ENCODE peak calls at places on chromosomes 13 and 19, in four cellular contexts. One of them, this sample, is unnamed.

GRCh38 chr19:28710278-28710677 is 502.7 kb downstream of the UQCRFS1 start:
- DNase-seq in HepG2: peak
- DNase-seq in GM12878: peak
- DNase-seq in K562: peak
- DNase-seq in this sample: peak

GRCh38 chr19:5539431-5539833 is 28.3 kb downstream of the TINCR start:
- DNase-seq in HepG2: no peak
- DNase-seq in K562: no peak
- DNase-seq in GM12878: no peak
- DNase-seq in this sample: no peak

GRCh38 chr13:40812724-40813445 is 23.5 kb downstream of the SLC25A15 start:
- DNase-seq in GM12878: no peak
- DNase-seq in K562: no peak
- DNase-seq in HepG2: no peak
- DNase-seq in this sample: no peak

GRCh38 chr19:45592366-45592765 is 7.8 kb upstream of the OPA3 start:
- DNase-seq in GM12878: no peak
- DNase-seq in HepG2: no peak
- DNase-seq in K562: no peak
- DNase-seq in this sample: no peak

GRCh38 chr13:44199627-44200207 is 173.9 kb upstream of the SERP2 start:
- DNase-seq in GM12878: no peak
- DNase-seq in K562: no peak
- DNase-seq in HepG2: no peak
- DNase-seq in this sample: no peak

GRCh38 chr19:46372901-46373572 is 26.1 kb downstream of the PPP5C start:
- DNase-seq in HepG2: no peak
- DNase-seq in GM12878: no peak
- DNase-seq in K562: no peak
- DNase-seq in this sample: no peak

GRCh38 chr13:27258637-27259377 is 7.4 kb downstream of the RPL21 start:
- DNase-seq in GM12878: no peak
- DNase-seq in HepG2: no peak
- DNase-seq in K562: no peak
- DNase-seq in this sample: no peak

GRCh38 chr19:45637890-45638667 is 1.1 kb downstream of the EML2 start:
- DNase-seq in K562: peak
- DNase-seq in HepG2: no peak
- DNase-seq in GM12878: no peak
- DNase-seq in this sample: no peak

GRCh38 chr19:46000497-46001246 is 5.4 kb downstream of the CCDC61 start:
- DNase-seq in GM12878: no peak
- DNase-seq in K562: peak
- DNase-seq in HepG2: no peak
- DNase-seq in this sample: peak

GRCh38 chr19:39264306-39265290 is 3.6 kb upstream of the IFNL2 start:
- DNase-seq in HepG2: no peak
- DNase-seq in GM12878: no peak
- DNase-seq in K562: no peak
- DNase-seq in this sample: no peak

GRCh38 chr13:76994281-76994680 is 2.4 kb downstream of the CLN5 start:
- DNase-seq in HepG2: no peak
- DNase-seq in GM12878: no peak
- DNase-seq in K562: no peak
- DNase-seq in this sample: no peak

GRCh38 chr13:84263354-84264069 is 381.2 kb upstream of the SLITRK1 start:
- DNase-seq in HepG2: no peak
- DNase-seq in K562: no peak
- DNase-seq in GM12878: peak
- DNase-seq in this sample: no peak

GRCh38 chr13:73754727-73755292 is 379.4 kb downstream of the KLF12 start:
- DNase-seq in HepG2: peak
- DNase-seq in GM12878: no peak
- DNase-seq in K562: peak
- DNase-seq in this sample: peak

GRCh38 chr19:35975608-35976214 is 19.3 kb upstream of the SDHAF1 start:
- DNase-seq in GM12878: no peak
- DNase-seq in K562: peak
- DNase-seq in HepG2: no peak
- DNase-seq in this sample: peak

GRCh38 chr13:69565334-69565733 is 542.3 kb upstream of the ATXN8OS start:
- DNase-seq in K562: peak
- DNase-seq in GM12878: peak
- DNase-seq in HepG2: peak
- DNase-seq in this sample: peak

DNA sequence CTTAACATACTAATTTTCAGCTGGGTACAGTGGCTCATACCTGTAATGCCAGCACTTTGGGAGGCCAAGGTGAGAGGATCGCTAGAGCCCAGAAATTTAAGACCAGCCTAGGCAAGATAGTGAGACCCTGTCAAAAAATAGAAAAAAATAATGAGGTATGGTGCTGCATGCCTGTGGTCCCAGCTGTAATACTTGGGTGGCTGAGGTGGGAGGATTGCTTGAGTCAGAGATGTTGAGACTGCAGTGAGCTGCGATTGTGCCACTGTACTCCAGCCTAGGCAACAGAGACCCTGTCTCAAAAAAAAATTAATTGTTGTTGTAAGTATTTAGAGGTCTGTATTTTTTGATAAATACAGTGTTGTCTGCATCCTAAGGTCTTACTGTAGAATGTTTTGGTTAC is 66.8 kb downstream of the FNDC3A start:
- DNase-seq in K562: no peak
- DNase-seq in GM12878: no peak
- DNase-seq in HepG2: no peak
- DNase-seq in this sample: no peak
- TF ChIP-seq FOXK2 in K562: no peak
- TF ChIP-seq FOXK2 in GM12878: no peak
- TF ChIP-seq FOXK2 in HepG2: no peak
- TF ChIP-seq FOXK2 in this sample: no peak

DNA sequence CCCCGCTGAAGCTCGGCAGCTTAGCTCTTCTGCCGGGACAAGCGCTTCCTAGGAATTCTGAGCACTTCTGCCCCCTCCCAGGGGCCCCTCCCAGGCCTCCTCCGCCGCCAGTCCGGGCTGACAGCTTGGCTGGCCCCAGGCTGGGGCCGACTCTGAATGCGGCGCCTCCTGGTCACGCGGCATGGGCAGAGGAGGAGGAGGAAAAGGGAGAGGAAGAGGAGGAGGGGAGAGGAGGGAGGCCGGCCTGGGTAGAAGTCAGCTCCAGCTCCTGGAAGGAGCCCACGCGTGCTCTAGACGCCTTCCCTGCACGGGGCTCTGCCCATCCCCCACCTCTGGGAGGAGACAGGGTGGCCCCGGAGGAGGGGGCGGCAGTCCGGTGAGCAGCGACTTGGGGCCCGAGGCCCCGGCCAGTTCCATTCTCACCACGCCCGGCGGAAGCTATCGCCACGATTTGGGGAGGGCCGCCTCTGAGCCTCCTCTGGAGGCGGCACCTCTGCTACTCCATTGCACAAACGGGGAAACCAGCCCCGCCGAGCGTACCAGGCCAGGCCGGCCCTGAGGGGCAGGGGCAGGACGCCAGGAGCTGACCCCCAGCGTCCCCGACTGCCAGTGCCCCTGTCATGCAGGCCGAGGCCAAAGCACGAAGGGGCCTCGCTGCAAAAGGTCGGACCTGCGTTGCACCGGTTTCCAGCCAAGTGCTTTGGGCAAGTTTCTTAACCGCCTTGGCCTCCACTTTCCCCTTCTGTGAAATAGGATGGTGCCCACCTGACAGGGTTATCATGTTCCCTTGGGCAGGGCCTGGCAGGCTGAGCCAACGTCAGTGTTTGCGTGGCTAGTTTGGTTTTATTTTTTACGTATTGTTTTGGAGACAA is 31.6 kb downstream of the CCNE1 start:
- DNase-seq in HepG2: no peak
- DNase-seq in GM12878: no peak
- DNase-seq in K562: peak
- DNase-seq in this sample: no peak
- TF ChIP-seq FOXM1 in HepG2: no peak
- TF ChIP-seq FOXM1 in GM12878: no peak
- TF ChIP-seq FOXM1 in K562: no peak
- TF ChIP-seq FOXM1 in this sample: no peak

DNA sequence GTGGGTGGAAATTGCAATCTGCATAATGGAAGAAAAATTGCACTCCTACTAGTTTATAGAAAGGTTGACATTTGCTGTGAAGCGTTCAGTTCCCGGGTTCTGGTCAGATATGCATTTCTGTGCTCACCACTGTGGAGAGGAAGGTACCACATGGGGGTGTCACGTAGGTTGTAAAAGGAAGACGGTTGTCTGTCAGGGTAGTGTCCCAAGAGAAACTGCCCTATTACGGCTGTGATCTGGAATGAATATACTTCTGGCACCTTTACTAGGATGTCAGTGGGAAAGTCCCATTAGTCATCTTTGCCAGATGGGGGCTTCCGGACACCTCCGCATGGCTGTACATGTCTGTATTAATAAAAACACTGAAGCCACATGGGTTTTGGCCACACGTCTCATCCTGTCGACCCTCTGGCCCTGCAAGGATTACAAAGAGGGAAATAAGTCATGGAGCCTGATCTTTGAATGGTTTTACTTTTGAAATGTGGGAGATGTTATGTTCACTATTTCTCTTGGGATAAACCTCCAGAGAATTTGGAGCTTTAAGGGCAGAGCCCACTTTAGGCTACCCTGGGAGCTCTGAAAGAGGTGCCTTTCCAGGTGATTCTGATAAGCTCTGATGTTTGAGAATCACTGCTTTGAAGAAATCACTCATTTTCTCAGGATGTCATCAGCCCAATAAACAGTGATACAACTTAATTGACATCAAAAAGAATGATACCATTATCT is 133.9 kb downstream of the AKAP11 start:
- DNase-seq in HepG2: no peak
- DNase-seq in GM12878: peak
- DNase-seq in K562: no peak
- DNase-seq in this sample: no peak
- TF ChIP-seq SP1 in HepG2: no peak
- TF ChIP-seq SP1 in GM12878: peak
- TF ChIP-seq SP1 in K562: no peak
- TF ChIP-seq SP1 in this sample: no peak

GRCh38 chr19:54430306-54431254 is 15.3 kb downstream of the TTYH1 start:
- DNase-seq in HepG2: no peak
- DNase-seq in K562: peak
- DNase-seq in GM12878: no peak
- DNase-seq in this sample: peak
- TF ChIP-seq FOXK2 in HepG2: no peak
- TF ChIP-seq FOXK2 in K562: no peak
- TF ChIP-seq FOXK2 in GM12878: no peak
- TF ChIP-seq FOXK2 in this sample: no peak

DNA sequence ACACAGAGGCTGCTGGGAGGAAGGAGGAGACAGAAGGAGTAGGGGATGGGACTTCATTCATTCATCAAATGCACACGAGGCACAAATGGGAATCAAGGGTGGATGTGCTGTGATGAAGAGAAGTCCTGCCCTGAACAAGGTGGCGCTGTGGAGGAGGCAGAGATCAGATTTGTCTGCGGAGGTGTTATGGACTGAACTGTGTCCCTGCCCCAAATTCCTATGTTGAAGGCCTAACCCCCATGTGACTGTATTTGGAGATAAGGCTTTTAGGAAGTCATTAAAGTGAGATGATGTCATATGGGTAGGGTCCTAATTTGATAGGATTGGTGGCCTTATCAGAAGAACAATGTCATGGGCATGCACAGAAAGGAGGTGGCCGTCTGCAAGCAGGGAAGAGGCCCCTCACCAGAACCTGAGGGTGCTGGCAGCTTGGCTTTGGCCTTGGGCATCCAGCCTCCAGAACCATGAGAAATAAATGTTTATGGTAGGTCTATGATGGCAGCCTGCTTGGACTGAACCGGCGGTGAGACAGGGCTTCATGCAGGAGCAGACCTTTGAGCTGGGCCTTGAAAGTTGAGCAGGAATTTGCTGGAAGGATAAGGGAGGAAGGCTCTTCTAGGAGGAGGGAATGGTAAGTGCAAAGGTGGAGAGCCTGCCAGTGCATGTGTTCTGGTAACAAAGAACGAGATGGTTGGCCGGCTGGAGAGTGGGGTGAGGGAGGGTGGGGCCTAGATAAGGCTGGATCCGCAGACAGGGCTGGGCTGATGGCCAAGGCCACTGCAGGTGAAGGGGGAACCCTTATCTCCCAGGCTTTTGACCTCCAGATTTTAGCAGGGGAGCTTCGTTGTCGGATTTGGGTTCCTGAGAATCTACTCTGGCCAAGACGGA is 2.7 kb upstream of the CEBPA start:
- DNase-seq in K562: peak
- DNase-seq in GM12878: no peak
- DNase-seq in HepG2: peak
- DNase-seq in this sample: peak
- TF ChIP-seq FOXM1 in K562: no peak
- TF ChIP-seq FOXM1 in GM12878: no peak
- TF ChIP-seq FOXM1 in HepG2: no peak
- TF ChIP-seq FOXM1 in this sample: no peak

GRCh38 chr13:57624565-57625435 is 6.7 kb upstream of the PCDH17 start:
- DNase-seq in HepG2: peak
- DNase-seq in GM12878: no peak
- DNase-seq in K562: peak
- DNase-seq in this sample: peak
- TF ChIP-seq SP1 in HepG2: no peak
- TF ChIP-seq SP1 in GM12878: no peak
- TF ChIP-seq SP1 in K562: no peak
- TF ChIP-seq SP1 in this sample: no peak

DNA sequence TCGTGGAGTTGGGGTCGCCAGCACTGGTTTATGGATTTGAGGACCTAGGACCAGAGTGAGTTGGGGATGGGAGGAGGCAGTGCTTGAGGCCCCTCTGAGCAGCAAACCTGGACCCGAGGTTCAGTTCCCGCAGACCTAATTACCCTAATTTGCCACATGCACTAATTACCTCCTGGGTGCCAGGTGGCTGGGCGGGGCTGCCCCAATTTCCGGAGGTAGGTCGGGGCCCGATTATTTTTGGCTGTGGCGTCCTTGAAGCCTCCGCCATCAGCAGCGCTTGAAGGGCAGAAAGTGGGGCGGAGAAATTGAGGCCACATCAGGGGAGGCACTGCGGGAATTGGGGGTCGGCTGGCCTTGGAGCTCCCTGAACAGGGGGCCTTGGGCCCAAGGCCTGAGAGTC is 5.9 kb upstream of the HOMER3 start:
- DNase-seq in GM12878: no peak
- DNase-seq in HepG2: no peak
- DNase-seq in K562: no peak
- DNase-seq in this sample: no peak
- TF ChIP-seq FOXK2 in GM12878: no peak
- TF ChIP-seq FOXK2 in HepG2: no peak
- TF ChIP-seq FOXK2 in K562: no peak
- TF ChIP-seq FOXK2 in this sample: no peak

DNA sequence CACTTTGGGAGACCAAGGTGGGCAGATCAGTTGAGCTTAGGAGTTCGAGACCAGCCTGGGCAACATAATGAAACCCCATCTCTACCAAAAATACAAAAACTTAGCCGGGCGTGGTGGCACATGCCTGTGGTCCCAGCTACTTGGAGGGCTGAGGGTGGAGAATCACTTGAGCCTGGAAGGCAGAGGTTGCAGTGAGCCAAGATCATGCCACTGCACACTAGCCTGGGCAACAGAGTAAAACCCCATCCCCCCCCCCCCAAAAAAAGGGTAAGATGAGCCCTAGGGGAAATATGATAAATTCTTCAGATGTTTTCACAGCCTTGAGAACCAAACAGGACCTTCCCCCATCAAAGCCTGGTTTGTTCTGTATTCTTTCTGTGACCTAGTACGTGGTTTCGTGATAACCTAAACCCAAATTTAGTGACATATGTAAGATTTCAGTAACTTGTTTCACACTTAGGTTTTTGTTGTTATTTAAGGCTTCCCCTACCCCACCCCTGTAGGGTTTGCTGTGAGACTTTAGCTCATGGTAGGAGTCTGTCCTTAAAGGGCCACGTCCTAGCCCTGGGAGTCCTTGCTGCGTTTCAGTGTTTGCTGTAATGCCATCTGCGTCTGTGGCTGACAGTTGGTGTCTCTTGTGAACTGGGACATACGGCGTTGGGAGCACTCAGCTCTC is 49.6 kb downstream of the MYO9B start:
- DNase-seq in HepG2: no peak
- DNase-seq in GM12878: peak
- DNase-seq in K562: no peak
- DNase-seq in this sample: no peak
- TF ChIP-seq FOXM1 in HepG2: no peak
- TF ChIP-seq FOXM1 in GM12878: peak
- TF ChIP-seq FOXM1 in K562: no peak
- TF ChIP-seq FOXM1 in this sample: no peak

This sample was measured in HEK293T.